ENCODE peak calls at places on chromosome 5, in nine cellular contexts. J is hepatocyte; K is cardiac fibroblast; C is tibial nerve; N is GM12865; F is CD8-positive, alpha-beta T cell; U is pancreas; T is prostate gland; D is H7. W is an unnamed sample.

GRCh38 chr5:139700711-139701693 is 52.9 kb downstream of the CXXC5 start:
- DNase-seq in J (peak; percentile 81), K (no peak), C (no peak), N (no peak), F (no peak), U (peak; percentile 54), T (no peak), D (peak; percentile 81), W (no peak)

GRCh38 chr5:130109152-130109551 is 204.9 kb downstream of the CHSY3 start:
- DNase-seq in J (peak; percentile 38), K (peak; percentile 70), C (no peak), N (peak; percentile 53), F (no peak), U (no peak), T (no peak), D (peak; percentile 24), W (no peak)

GRCh38 chr5:149904977-149905376 is 39.6 kb downstream of the PDE6A start:
- DNase-seq in J (no peak), K (no peak), C (no peak), N (no peak), F (no peak), U (no peak), T (no peak), D (no peak), W (no peak)

GRCh38 chr5:138954257-138955012 is 79.3 kb upstream of the LRRTM2 start:
- DNase-seq in J (no peak), K (no peak), C (no peak), N (no peak), F (no peak), U (peak; percentile 11), T (no peak), D (no peak), W (no peak)

GRCh38 chr5:65481171-65481575 is 547 bp downstream of the ADAMTS6 start:
- DNase-seq in J (peak; percentile 11), K (peak; percentile 22), C (no peak), N (no peak), F (no peak), U (no peak), T (no peak), D (no peak), W (no peak)

GRCh38 chr5:65126670-65127069 is 355.1 kb downstream of the ADAMTS6 start:
- DNase-seq in J (no peak), K (no peak), C (no peak), N (no peak), F (no peak), U (no peak), T (no peak), D (no peak), W (no peak)

GRCh38 chr5:1865486-1865885 is 17.2 kb downstream of the IRX4 start:
- DNase-seq in J (no peak), K (no peak), C (no peak), N (no peak), F (no peak), U (no peak), T (no peak), D (no peak), W (no peak)

GRCh38 chr5:171390883-171391677 is 3.4 kb downstream of the NPM1 start:
- DNase-seq in J (no peak), K (no peak), C (no peak), N (no peak), F (no peak), U (no peak), T (no peak), D (no peak), W (no peak)

GRCh38 chr5:3512291-3512690 is 83.3 kb upstream of the IRX1 start:
- DNase-seq in J (no peak), K (no peak), C (no peak), N (no peak), F (no peak), U (no peak), T (no peak), D (no peak), W (no peak)

GRCh38 chr5:108634251-108634950 is 113.3 kb upstream of the FER start:
- DNase-seq in J (no peak), K (peak; percentile 49), C (no peak), N (no peak), F (no peak), U (no peak), T (no peak), D (no peak), W (no peak)

GRCh38 chr5:79793722-79794121 is 104.1 kb downstream of the CMYA5 start:
- DNase-seq in J (no peak), K (no peak), C (no peak), N (no peak), F (no peak), U (no peak), T (no peak), D (no peak), W (no peak)

GRCh38 chr5:132234684-132235062 is 7.0 kb upstream of the P4HA2 start:
- DNase-seq in J (no peak), K (no peak), C (no peak), N (no peak), F (no peak), U (peak; percentile 9), T (no peak), D (no peak), W (no peak)

GRCh38 chr5:56506586-56506985 is 273.5 kb upstream of the ANKRD55 start:
- DNase-seq in J (peak; percentile 46), K (peak; percentile 27), C (no peak), N (no peak), F (no peak), U (no peak), T (no peak), D (no peak), W (no peak)

GRCh38 chr5:80964919-80965318 is 4.8 kb downstream of the RASGRF2 start:
- DNase-seq in J (no peak), K (no peak), C (no peak), N (no peak), F (no peak), U (no peak), T (no peak), D (no peak), W (no peak)

DNA sequence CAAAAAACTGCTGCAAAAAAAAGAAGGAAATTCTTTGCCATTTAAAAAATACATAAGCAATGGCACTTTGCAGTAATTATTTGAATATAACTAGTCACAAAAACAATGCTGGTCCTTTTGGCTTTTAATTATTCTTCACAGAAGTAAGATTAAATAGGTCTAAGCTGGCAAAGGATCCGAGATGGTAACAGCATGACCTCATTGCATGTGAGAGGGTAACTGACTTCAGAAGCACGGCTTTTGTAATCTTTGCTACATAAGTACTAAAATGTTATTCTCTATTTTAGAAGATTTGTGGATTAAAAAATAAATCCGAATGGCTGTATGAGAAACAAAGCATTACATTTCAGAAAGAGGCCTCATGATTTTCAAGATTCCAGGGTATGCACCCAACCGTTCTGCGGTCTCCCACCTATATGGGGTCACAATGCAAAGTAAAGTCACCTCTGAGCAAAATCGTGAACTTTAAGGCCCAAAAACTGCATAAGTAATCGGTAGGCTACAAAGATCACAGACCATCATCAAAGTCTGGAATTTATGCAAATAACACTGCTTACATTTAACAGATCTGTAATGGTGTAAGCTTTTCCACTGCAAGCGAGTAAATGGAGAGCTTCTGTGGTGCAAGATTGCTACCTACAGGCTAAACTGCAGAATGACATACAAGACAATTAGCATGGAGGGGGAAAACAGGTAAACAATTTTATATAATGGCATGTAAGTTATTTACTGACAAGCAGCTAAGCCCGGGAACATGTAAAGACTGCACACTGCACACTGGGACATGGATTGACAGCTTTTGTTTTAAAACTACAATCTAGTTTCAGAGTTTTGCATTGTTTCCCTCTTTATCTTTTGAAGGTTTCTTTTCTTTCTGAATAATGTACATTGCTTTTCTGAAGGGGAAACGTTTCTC is 231.6 kb downstream of the SLF1 start:
- DNase-seq in J (peak; percentile 61), K (peak; percentile 73), C (no peak), N (peak; percentile 78), F (peak; percentile 19), U (no peak), T (no peak), D (peak; percentile 5), W (no peak)
- H3K4me3 ChIP-seq in J (no peak overlapping the region), K (no peak overlapping the region), C (no peak overlapping the region), N (no peak overlapping the region), F (no peak overlapping the region), U (no peak overlapping the region), T (no peak overlapping the region), D (no peak overlapping the region), W (no peak overlapping the region)

DNA sequence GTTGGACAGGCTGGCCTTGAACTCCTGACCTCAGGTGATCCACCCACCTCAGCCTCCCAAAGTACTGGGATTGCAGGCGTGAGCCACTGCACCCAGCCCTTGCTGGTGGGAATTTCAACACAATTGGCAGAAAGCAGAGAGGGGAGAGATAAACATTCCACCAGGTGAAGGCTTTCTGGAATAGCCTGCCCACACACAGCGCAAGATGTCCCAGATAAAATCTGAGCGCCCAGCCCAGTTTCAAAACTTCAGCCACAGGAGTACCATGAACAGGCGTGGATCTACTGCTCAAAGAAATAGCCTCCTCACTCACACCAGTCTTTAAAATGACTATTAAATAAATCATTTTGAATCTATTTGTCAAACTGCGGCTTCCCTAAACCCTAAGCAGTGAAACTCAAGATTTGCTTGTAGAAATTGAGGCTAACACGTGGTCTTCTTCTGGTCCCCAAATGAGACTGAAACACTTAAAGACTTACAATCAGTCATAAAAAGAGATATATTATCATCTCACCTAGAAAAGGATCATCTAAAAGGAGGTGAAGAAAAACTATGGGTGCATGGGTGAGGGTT is 34.7 kb downstream of the CAPSL start:
- DNase-seq in J (no peak), K (no peak), C (no peak), N (no peak), F (no peak), U (no peak), T (no peak), D (no peak), W (no peak)
- H3K4me3 ChIP-seq in J (no peak overlapping the region), K (no peak overlapping the region), C (no peak overlapping the region), N (no peak overlapping the region), F (no peak overlapping the region), U (no peak overlapping the region), T (no peak overlapping the region), D (no peak overlapping the region), W (no peak overlapping the region)

GRCh38 chr5:54985301-54986268 is at the start of gene ESM1:
- DNase-seq in J (no peak), K (peak; percentile 52), C (no peak), N (no peak), F (no peak), U (no peak), T (no peak), D (no peak), W (no peak)

GRCh38 chr5:54986269-54986654 is 869 bp upstream of the ESM1 start:
- DNase-seq in J (no peak), K (no peak), C (no peak), N (no peak), F (no peak), U (no peak), T (no peak), D (no peak), W (no peak)

DNA sequence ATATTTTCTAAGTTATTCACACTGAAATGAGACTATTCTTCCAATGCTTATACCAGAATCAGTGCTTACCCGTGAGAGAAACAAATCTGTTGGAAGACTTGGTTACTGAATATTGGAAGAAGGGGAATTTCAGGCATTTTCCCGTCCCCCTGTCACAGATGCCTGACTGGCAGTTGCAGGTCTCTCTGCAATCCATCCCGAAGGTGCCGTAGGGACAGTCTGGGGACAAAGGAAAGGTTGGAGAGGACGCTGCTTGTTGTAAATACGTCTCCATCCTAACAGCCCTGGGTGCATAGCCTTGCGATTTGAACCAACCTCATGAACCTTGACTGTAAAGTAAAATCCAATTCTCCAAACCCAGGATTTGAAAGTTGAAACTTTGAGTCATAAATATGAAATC is 3.5 kb downstream of the ESM1 start:
- DNase-seq in J (no peak), K (no peak), C (no peak), N (no peak), F (no peak), U (no peak), T (no peak), D (peak; percentile 11), W (no peak)
- H3K4me3 ChIP-seq in J (no peak overlapping the region), K (peak overlapping the region; percentile 19), C (no peak overlapping the region), N (no peak overlapping the region), F (no peak overlapping the region), U (no peak overlapping the region), T (no peak overlapping the region), D (no peak overlapping the region), W (no peak overlapping the region)

GRCh38 chr5:113271015-113271414 is 163.8 kb downstream of the TSSK1B start:
- DNase-seq in J (no peak), K (peak; percentile 59), C (no peak), N (no peak), F (no peak), U (no peak), T (no peak), D (no peak), W (no peak)
- H3K4me3 ChIP-seq in J (no peak overlapping the region), K (no peak overlapping the region), C (no peak overlapping the region), N (no peak overlapping the region), F (no peak overlapping the region), U (no peak overlapping the region), T (no peak overlapping the region), D (no peak overlapping the region), W (no peak overlapping the region)

W was measured in breast epithelium.